ENCODE peak calls at places on chromosomes 12 and 14, in four cellular contexts. G is GM12892, W is H1, E is K562. O is an unnamed sample.

GRCh38 chr12:132284618-132285310 is 44.6 kb downstream of the GALNT9 start:
- DNase-seq in W (peak), E (no peak), G (no peak), O (no peak)

GRCh38 chr12:58873496-58873895 is 46.8 kb downstream of the LRIG3 start:
- DNase-seq in G (no peak), E (no peak), W (no peak), O (no peak)

GRCh38 chr14:75204106-75204505 is 27.7 kb upstream of the TMED10 start:
- DNase-seq in W (no peak), G (no peak), E (no peak), O (no peak)

GRCh38 chr12:10140001-10140400 is 10.0 kb upstream of the CLEC7A start:
- DNase-seq in E (peak), G (no peak), W (no peak), O (no peak)

GRCh38 chr14:97106166-97106565 is 309.0 kb downstream of the VRK1 start:
- DNase-seq in G (peak), W (no peak), E (no peak), O (no peak)

GRCh38 chr12:1117970-1118563 is 127.0 kb downstream of the ERC1 start:
- DNase-seq in W (peak), E (peak), G (no peak), O (no peak)

GRCh38 chr14:103099733-103100280 is 5.3 kb downstream of the EXOC3L4 start:
- DNase-seq in E (no peak), W (no peak), G (no peak), O (no peak)

GRCh38 chr12:32455607-32456063 is 56.3 kb downstream of the FGD4 start:
- DNase-seq in W (no peak), G (no peak), E (peak), O (no peak)

GRCh38 chr14:102933618-102934231 is 11.3 kb downstream of the AMN start:
- DNase-seq in G (no peak), W (no peak), E (no peak), O (no peak)

GRCh38 chr12:102816816-102817434 is 100.1 kb downstream of the PAH start:
- DNase-seq in G (no peak), E (peak), W (no peak), O (no peak)

GRCh38 chr14:48526307-48526706 is 850.9 kb upstream of the MDGA2 start:
- DNase-seq in G (no peak), E (no peak), W (no peak), O (no peak)

GRCh38 chr14:54877703-54878021 is 25.0 kb downstream of the GCH1 start:
- DNase-seq in W (peak), E (no peak), G (no peak), O (no peak)

GRCh38 chr14:26761532-26761931 is 163.7 kb upstream of the NOVA1 start:
- DNase-seq in W (no peak), G (no peak), E (no peak), O (no peak)

GRCh38 chr12:13135336-13136178 is 32.1 kb upstream of the GSG1 start:
- DNase-seq in W (no peak), G (no peak), E (peak), O (no peak)

GRCh38 chr12:51171884-51172514 is 936 bp downstream of the TFCP2 start:
- DNase-seq in W (no peak), E (no peak), G (no peak), O (no peak)

GRCh38 chr12:51177897-51178296 is 5.0 kb upstream of the TFCP2 start:
- DNase-seq in G (no peak), W (no peak), E (no peak), O (no peak)

GRCh38 chr12:51174501-51174900 is 1.6 kb upstream of the TFCP2 start:
- DNase-seq in E (no peak), G (no peak), W (no peak), O (no peak)

DNA sequence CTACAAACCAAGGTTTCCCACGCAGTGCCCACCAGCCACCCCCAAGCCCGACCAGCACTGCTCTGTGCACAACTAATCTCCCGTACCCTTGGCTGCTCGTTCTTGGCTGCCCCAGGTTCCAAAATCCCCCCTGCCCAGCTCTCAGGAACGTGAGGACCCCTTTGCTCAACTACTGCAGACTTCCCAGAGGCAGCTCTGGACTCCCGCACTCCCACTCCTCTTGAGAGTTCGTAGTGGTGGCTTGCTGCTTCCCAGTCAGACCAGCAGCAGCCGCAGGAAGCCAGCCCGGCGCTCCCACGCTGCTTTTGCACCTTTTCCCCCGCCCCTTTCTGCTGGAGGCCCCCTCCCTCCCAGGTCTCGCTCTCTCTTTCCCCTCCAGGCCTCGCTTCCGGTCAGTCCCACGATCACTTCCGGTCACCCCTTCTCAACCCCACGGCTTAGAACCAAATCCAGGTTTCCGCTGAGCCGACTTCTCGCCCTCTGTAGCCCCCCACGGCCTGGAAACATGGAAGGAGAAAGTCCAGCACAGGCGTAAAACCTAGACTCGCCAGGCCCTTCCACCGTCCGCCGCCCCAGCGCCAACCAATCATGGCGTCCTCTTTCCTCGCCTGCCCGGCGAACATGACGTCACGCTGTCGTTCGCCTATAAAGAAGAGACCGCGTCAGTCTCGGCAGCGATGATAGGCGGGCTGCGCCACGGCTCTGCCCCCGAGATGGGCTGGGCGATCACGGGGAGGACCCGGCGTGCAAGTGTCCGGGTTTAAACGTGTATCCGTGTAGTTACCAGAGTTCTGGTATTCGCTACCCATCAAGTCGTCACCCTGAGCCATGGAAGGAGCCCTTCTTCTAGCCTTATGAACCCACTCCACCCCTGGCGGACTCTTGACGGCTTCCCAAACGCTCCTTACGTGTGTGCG is at the start of gene TFCP2:
- DNase-seq in W (peak), E (peak), G (peak), O (peak)
- TF ChIP-seq POLR2A in W (peak), E (peak), G (peak), O (peak)

DNA sequence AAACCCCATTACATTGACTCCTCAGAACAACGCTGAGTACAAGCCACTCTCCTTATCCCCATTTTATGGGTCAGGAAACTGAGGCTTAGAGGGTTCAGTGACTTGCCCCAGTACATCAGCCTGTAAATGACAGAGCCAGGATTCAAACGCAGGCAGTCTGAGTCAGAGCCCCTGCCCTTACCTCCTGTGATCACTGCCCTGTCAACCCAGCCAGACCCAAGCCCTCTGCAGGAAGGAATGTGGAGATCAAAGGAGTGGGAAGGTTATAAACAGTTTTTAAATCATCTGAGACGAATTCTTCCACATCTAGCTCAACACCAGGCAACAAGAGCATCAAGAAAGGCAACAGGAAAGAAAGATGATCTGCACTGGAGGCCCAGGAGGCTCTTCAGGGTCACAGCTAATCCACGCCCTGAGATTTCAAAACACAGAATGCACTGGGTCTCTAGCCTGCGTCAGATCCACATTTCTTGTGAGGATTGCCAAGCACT is 38.5 kb downstream of the SPTB start:
- DNase-seq in E (peak), W (no peak), G (no peak), O (no peak)
- TF ChIP-seq TAF1 in E (no peak), W (no peak), G (no peak), O (no peak)

GRCh38 chr14:98965061-98965460 is 306.9 kb downstream of the BCL11B start:
- DNase-seq in G (no peak), E (no peak), W (no peak), O (no peak)
- TF ChIP-seq POLR2A in G (no peak), E (no peak), W (no peak), O (no peak)

DNA sequence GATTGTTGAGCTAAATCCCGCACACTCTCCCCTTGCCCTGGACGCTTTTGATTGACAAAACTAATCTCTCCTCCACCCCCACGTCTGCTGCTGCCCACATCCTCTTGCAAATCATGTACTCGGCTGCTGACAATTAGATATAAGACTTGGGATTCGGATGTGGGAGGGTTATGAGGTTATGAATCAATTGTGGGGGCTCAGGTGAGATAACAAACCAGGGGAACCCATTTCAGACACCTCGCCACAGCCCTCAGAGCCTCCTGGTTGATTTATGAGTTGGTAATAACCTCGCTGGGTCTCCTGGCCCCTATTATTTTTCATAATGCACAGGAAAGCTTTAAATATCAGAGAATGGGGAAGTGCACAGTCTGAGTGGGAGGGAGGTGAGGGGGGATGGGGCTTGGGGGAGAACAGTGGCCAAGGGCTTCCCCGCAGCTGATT is 449.9 kb downstream of the DPF3 start:
- DNase-seq in E (no peak), G (no peak), W (no peak), O (no peak)
- TF ChIP-seq TAF1 in E (no peak), G (no peak), W (no peak), O (no peak)

GRCh38 chr14:23006544-23007419 is 3.2 kb downstream of the C14orf93 start:
- DNase-seq in W (peak), E (peak), G (peak), O (peak)

GRCh38 chr14:23005861-23006534 is 3.9 kb downstream of the C14orf93 start:
- DNase-seq in G (no peak), E (no peak), W (no peak), O (no peak)

GRCh38 chr14:23008836-23009235 is 1.1 kb downstream of the C14orf93 start:
- DNase-seq in G (no peak), E (no peak), W (no peak), O (no peak)

GRCh38 chr14:23002592-23002991 is 7.4 kb downstream of the C14orf93 start:
- DNase-seq in E (no peak), G (no peak), W (no peak), O (no peak)

DNA sequence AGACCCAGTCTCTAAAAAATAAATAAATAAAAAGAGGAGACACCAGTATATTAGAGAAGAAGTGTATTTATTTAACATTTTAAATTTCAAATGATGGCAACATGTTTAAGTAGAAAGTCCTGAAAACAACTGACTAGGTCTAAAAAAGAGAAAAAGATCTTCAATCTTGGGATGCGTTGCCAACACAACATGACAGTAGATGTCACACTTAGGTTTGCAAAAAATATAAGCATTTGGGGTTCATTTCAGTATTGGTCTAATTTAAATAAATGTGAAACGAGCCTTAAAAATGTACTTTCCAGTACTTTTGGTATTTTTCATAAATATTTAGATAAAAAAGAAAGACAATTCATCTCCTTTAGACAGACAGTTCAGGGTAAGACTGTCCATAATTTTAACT is 4.5 kb downstream of the C14orf93 start:
- DNase-seq in E (no peak), G (no peak), W (no peak), O (no peak)
- TF ChIP-seq POLR2A in E (no peak), G (no peak), W (no peak), O (no peak)

GRCh38 chr12:121005346-121005815 is 10.9 kb downstream of the C12orf43 start:
- DNase-seq in G (no peak), E (peak), W (peak), O (peak)
- TF ChIP-seq TAF1 in G (no peak), E (no peak), W (no peak), O (no peak)

O was measured in GM12891.